ENCODE peak calls at places on chromosomes 2 and 18, in seven cellular contexts. N, A, D, R, O, E and X are unnamed samples. For H3K4me1, the result is how much of the 10 kb centered on the place peaks cover.

GRCh38 chr18:4260107-4260506 is 195.0 kb downstream of the DLGAP1 start:
- DNase-seq in N (no peak), A (no peak), D (no peak), R (no peak), O (no peak), E (no peak), X (no peak)

GRCh38 chr18:59512025-59512710 is 153.1 kb upstream of the LMAN1 start:
- DNase-seq in N (no peak), A (no peak), D (no peak), R (peak), O (no peak), E (no peak), X (no peak)

GRCh38 chr2:36633470-36634092 is 35.6 kb upstream of the FEZ2 start:
- DNase-seq in N (no peak), A (no peak), D (no peak), R (peak), O (no peak), E (no peak), X (no peak)

GRCh38 chr18:75376004-75376403 is 51.5 kb downstream of the SMIM21 start:
- DNase-seq in N (no peak), A (no peak), D (no peak), R (no peak), O (no peak), E (no peak), X (no peak)

GRCh38 chr2:23436346-23437099 is 51.5 kb downstream of the KLHL29 start:
- DNase-seq in N (no peak), A (no peak), D (no peak), R (no peak), O (no peak), E (no peak), X (no peak)

GRCh38 chr2:146721486-146721885 is 1123.3 kb upstream of the ACVR2A start:
- DNase-seq in N (no peak), A (no peak), D (no peak), R (no peak), O (peak), E (no peak), X (no peak)

GRCh38 chr2:86211033-86211795 is 12.0 kb downstream of the MRPL35 start:
- DNase-seq in N (peak), A (no peak), D (no peak), R (no peak), O (no peak), E (no peak), X (no peak)

GRCh38 chr2:144111443-144111842 is 408.5 kb downstream of the ZEB2 start:
- DNase-seq in N (no peak), A (no peak), D (no peak), R (no peak), O (no peak), E (no peak), X (no peak)

GRCh38 chr2:231380307-231380706 is 15.2 kb upstream of the B3GNT7 start:
- DNase-seq in N (no peak), A (no peak), D (no peak), R (no peak), O (no peak), E (no peak), X (no peak)

GRCh38 chr2:208146006-208146405 is at the start of gene CRYGB:
- DNase-seq in N (no peak), A (no peak), D (no peak), R (no peak), O (no peak), E (no peak), X (no peak)

GRCh38 chr18:58429442-58429841 is 199.4 kb downstream of the ALPK2 start:
- DNase-seq in N (no peak), A (no peak), D (peak), R (no peak), O (no peak), E (no peak), X (no peak)

GRCh38 chr2:99926986-99927385 is 215.4 kb downstream of the AFF3 start:
- DNase-seq in N (no peak), A (no peak), D (no peak), R (no peak), O (no peak), E (no peak), X (no peak)

GRCh38 chr2:17752892-17753802 is 463 bp downstream of the SMC6 start:
- DNase-seq in N (peak), A (no peak), D (peak), R (peak), O (no peak), E (no peak), X (no peak)

GRCh38 chr2:134669731-134670669 is 48.8 kb downstream of the TMEM163 start:
- DNase-seq in N (no peak), A (peak), D (peak), R (no peak), O (no peak), E (no peak), X (no peak)

GRCh38 chr2:240823449-240824336 is 3.7 kb upstream of the KIF1A start:
- DNase-seq in N (no peak), A (no peak), D (no peak), R (no peak), O (no peak), E (no peak), X (no peak)

GRCh38 chr18:56453576-56453975 is 184.8 kb downstream of the TXNL1 start:
- DNase-seq in N (no peak), A (no peak), D (no peak), R (no peak), O (no peak), E (no peak), X (no peak)

GRCh38 chr2:207930747-207931146 is 94.6 kb downstream of the PLEKHM3 start:
- DNase-seq in N (no peak), A (no peak), D (peak), R (no peak), O (no peak), E (no peak), X (no peak)

GRCh38 chr2:149661844-149662243 is 74.3 kb upstream of the MMADHC start:
- DNase-seq in N (no peak), A (no peak), D (peak), R (peak), O (no peak), E (no peak), X (no peak)

GRCh38 chr2:141741652-141742051 is 389.2 kb downstream of the LRP1B start:
- DNase-seq in N (no peak), A (no peak), D (no peak), R (no peak), O (no peak), E (no peak), X (no peak)

GRCh38 chr2:187775651-187776050 is 221.4 kb upstream of the TFPI start:
- DNase-seq in N (no peak), A (no peak), D (no peak), R (no peak), O (no peak), E (no peak), X (no peak)

GRCh38 chr18:48688961-48689360 is 150.1 kb downstream of the CTIF start:
- DNase-seq in N (no peak), A (no peak), D (no peak), R (no peak), O (peak), E (no peak), X (no peak)

GRCh38 chr2:212841426-212841825 is 302.8 kb upstream of the ERBB4 start:
- DNase-seq in N (no peak), A (no peak), D (no peak), R (no peak), O (no peak), E (no peak), X (no peak)
- H3K4me1 ChIP-seq in N (under half), A (under half), D (under half), R (under half), O (under half), E (under half), X (under half)

GRCh38 chr2:42971381-42971780 is 179.0 kb upstream of the HAAO start:
- DNase-seq in N (no peak), A (no peak), D (no peak), R (no peak), O (no peak), E (no peak), X (no peak)
- H3K4me1 ChIP-seq in N (under half), A (under half), D (under half), R (under half), O (under half), E (under half), X (under half)

DNA sequence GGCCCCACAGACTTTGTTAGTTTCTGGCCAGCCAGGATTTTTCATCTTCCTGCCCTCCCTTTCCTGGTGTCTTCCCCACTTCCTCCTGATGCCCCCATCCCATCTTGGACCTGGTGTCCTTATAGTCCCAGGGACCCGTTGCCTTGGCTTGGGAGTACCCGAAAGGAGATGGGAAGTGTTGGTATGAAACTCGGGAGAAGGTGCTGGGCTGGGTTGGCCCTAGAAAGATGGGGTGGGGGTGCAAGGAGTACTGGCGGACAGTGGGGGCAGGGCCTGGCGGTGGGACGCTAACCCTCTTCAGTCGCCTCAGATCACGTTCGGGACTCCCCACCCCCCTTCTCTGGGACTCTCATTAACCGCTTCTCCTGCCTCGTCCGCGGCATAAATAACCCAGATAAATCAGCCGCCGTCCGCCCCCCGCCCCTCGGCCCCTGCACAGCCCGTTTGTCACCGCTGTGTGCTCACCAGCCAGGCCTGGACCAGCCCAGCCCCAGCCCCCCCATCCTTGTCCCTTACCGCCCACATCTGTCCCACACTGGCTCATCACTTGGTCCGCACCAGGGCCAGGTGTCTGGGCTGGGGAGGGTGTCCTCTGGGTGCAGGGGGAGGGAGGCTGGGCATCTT is 3.7 kb upstream of the ASIC4 start:
- DNase-seq in N (no peak), A (no peak), D (no peak), R (no peak), O (no peak), E (peak), X (no peak)
- H3K4me1 ChIP-seq in N (under half), A (under half), D (under half), R (under half), O (under half), E (under half), X (under half)

GRCh38 chr2:75603477-75603876 is 42.7 kb upstream of the EVA1A start:
- DNase-seq in N (no peak), A (no peak), D (no peak), R (peak), O (no peak), E (no peak), X (no peak)
- H3K4me1 ChIP-seq in N (under half), A (under half), D (under half), R (half or more), O (under half), E (under half), X (under half)

GRCh38 chr2:174028935-174029334 is 63.8 kb upstream of the SP3 start:
- DNase-seq in N (no peak), A (no peak), D (no peak), R (no peak), O (no peak), E (no peak), X (no peak)
- H3K4me1 ChIP-seq in N (under half), A (under half), D (under half), R (under half), O (under half), E (under half), X (under half)

GRCh38 chr2:1708476-1709334 is 35.6 kb downstream of the PXDN start:
- DNase-seq in N (no peak), A (no peak), D (no peak), R (no peak), O (no peak), E (no peak), X (peak)
- H3K4me1 ChIP-seq in N (under half), A (under half), D (under half), R (under half), O (under half), E (half or more), X (under half)

GRCh38 chr2:205759286-205759685 is 77.0 kb downstream of the NRP2 start:
- DNase-seq in N (no peak), A (no peak), D (no peak), R (no peak), O (no peak), E (peak), X (no peak)
- H3K4me1 ChIP-seq in N (under half), A (under half), D (under half), R (under half), O (under half), E (half or more), X (under half)